ENCODE peak calls at places on chromosomes 4 and X, in four cellular contexts. K is IMR-90, A is mesendoderm, R is H1. S is an unnamed sample.

GRCh38 chr4:38177035-38177791 is 217.0 kb downstream of the PTTG2 start:
- DNase-seq in K (peak), A (no peak), R (no peak), S (no peak)

GRCh38 chr4:3399277-3400194 is 42.2 kb upstream of the HGFAC start:
- DNase-seq in K (no peak), A (peak), R (no peak), S (no peak)

GRCh38 chr4:174423257-174423944 is 98.9 kb downstream of the HPGD start:
- DNase-seq in K (peak), A (no peak), R (no peak), S (no peak)

GRCh38 chrX:116204947-116205346 is 34.4 kb downstream of the AGTR2 start:
- DNase-seq in K (no peak), A (peak), R (no peak), S (no peak)

GRCh38 chrX:22128961-22129360 is 96.8 kb downstream of the PHEX start:
- DNase-seq in K (no peak), A (no peak), R (no peak), S (no peak)

GRCh38 chrX:41276661-41277506 is 57.1 kb upstream of the DDX3X start:
- DNase-seq in K (no peak), A (no peak), R (no peak), S (peak)

GRCh38 chr4:174209296-174209695 is 74.2 kb downstream of the FBXO8 start:
- DNase-seq in K (peak), A (no peak), R (no peak), S (no peak)

GRCh38 chrX:113634565-113634964 is 793.9 kb upstream of the AMOT start:
- DNase-seq in K (no peak), A (no peak), R (no peak), S (no peak)

GRCh38 chr4:68272860-68273259 is 27.4 kb upstream of the TMPRSS11B start:
- DNase-seq in K (no peak), A (peak), R (no peak), S (no peak)

GRCh38 chrX:39459204-39459603 is 638.6 kb downstream of the BCOR start:
- DNase-seq in K (no peak), A (no peak), R (no peak), S (no peak)
- H3K56ac ChIP-seq in K (no peak), A (no peak), R (no peak), S (no peak)

GRCh38 chr4:337143-337931 is at the start of gene ZNF141:
- DNase-seq in K (peak), A (peak), R (peak), S (peak)
- H2BK15ac ChIP-seq in K (no peak), A (no peak), R (peak), S (no peak)

GRCh38 chrX:8760021-8760420 is 28.1 kb upstream of the ANOS1 start:
- DNase-seq in K (peak), A (no peak), R (no peak), S (no peak)

GRCh38 chrX:8755116-8755515 is 23.2 kb upstream of the ANOS1 start:
- DNase-seq in K (no peak), A (peak), R (no peak), S (no peak)

GRCh38 chrX:8755813-8756212 is 23.9 kb upstream of the ANOS1 start:
- DNase-seq in K (no peak), A (no peak), R (no peak), S (no peak)
- H3K56ac ChIP-seq in K (no peak), A (no peak), R (no peak), S (no peak)

GRCh38 chr4:6957994-6958393 is 48.4 kb downstream of the TBC1D14 start:
- DNase-seq in K (no peak), A (no peak), R (peak), S (no peak)

GRCh38 chr4:6956087-6956433 is 46.4 kb downstream of the TBC1D14 start:
- DNase-seq in K (no peak), A (no peak), R (no peak), S (no peak)

GRCh38 chr4:6955261-6955911 is 45.8 kb downstream of the TBC1D14 start:
- DNase-seq in K (no peak), A (no peak), R (no peak), S (no peak)

GRCh38 chr4:6957148-6957520 is 47.5 kb downstream of the TBC1D14 start:
- DNase-seq in K (peak), A (no peak), R (no peak), S (no peak)

DNA sequence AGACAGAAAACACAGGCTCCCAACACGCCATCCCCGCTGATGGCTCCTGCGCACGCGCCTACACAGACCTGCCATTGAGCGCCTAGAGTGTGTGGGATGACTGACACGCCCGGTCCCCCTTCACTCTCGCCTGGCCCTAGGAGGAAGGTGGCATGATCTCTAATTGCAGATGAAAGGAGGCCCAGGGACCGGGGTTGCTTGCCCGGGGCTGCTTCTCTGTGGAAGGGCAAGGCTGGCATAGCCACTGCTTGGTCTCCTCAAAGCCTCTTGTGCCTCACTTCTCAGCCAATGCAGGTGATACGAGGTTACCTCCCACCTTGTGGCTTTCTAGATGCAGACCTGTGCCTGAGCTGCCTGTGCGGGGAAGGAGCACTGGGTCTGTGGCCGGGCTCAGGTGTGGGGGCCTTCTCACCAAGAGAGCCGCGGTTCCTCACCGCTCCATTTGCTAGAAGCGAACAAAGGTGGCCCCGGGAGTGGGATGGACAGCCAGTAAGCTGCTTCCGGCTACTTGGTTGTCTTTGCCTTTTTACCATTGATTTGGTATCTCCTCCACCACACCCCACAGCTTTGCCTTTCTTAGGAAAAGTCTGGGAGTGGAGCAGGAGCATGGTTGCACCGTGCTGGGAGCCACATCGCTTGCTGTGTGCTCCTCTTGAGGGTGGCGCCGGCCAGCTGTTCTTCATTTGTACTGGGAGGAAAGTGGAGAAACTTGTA is 47.0 kb downstream of the TBC1D14 start:
- DNase-seq in K (no peak), A (no peak), R (no peak), S (no peak)
- H2BK15ac ChIP-seq in K (no peak), A (no peak), R (no peak), S (no peak)

GRCh38 chrX:136453114-136453513 is 34.6 kb upstream of the BRS3 start:
- DNase-seq in K (no peak), A (no peak), R (no peak), S (no peak)

GRCh38 chrX:136453771-136454170 is 34.0 kb upstream of the BRS3 start:
- DNase-seq in K (no peak), A (no peak), R (no peak), S (no peak)

GRCh38 chrX:136452614-136453013 is 35.1 kb upstream of the BRS3 start:
- DNase-seq in K (no peak), A (no peak), R (no peak), S (no peak)

GRCh38 chrX:136456133-136456532 is 31.6 kb upstream of the BRS3 start:
- DNase-seq in K (no peak), A (no peak), R (no peak), S (no peak)

GRCh38 chrX:136457303-136457917 is 30.3 kb upstream of the BRS3 start:
- DNase-seq in K (no peak), A (no peak), R (no peak), S (no peak)
- H3K56ac ChIP-seq in K (no peak), A (no peak), R (no peak), S (no peak)

DNA sequence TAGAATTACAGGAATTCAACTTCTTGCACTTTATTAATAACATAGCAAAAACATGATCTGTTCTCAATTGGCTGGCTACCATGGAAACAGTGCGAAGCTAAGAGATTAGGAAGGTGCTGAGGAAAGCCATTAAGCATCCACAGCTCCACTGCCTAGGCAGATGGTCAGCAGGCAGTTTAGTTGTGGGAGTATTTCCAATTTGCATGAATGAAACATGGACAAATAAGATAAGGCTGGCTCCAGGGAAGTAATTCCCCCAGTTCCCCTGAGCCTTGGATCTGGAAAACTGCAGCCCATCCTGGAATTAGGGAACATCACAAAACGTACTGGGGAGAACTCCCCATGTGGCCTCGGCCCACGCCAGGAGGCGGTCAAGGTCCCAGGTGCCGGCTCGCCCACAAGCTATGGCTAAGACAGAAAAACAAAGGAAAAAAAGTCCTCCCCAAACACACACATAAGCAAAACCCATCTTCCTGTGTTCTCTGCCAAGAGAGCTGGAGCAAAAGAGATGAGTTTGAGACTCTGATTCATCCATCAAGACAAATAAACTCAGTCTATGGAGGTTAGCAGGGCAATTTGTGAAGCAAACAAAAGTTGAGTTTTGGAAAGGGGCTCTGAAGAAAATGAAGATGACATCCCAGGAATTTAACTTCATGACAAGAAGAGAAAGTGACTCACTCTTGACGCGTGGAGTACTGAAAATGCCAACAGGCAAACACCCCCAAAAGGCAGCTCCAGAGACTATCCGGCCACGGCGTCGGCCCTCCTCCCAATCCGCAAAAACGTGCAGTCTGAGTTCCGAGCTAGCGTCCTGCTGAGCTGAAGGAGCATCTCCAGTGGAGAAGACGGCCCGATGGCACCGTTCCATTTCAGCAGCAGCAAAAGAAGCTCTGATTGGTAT is 45.1 kb downstream of the IGFBP7 start:
- DNase-seq in K (peak), A (no peak), R (no peak), S (no peak)
- H2BK15ac ChIP-seq in K (peak), A (no peak), R (no peak), S (no peak)